ENCODE peak calls at places on chromosomes 4 and X, in six cellular contexts. X is mesenchymal stem cell, F is neuronal stem cell, N is H1, Y is mesendoderm, Z is H9. C is an unnamed sample.

GRCh38 chrX:13082286-13083065 is 38.1 kb upstream of the FAM9C start:
- DNase-seq in N (no peak), Y (no peak), F (no peak), Z (no peak), X (no peak), C (no peak)

GRCh38 chr4:41632481-41633073 is 94.6 kb downstream of the LIMCH1 start:
- DNase-seq in Z (no peak), X (peak), F (no peak), Y (peak), N (no peak), C (no peak)

GRCh38 chr4:24932831-24933230 is 20.0 kb upstream of the CCDC149 start:
- DNase-seq in N (no peak), Z (no peak), Y (no peak), F (no peak), X (no peak), C (peak)

GRCh38 chrX:140918398-140919043 is 83.9 kb upstream of the SPANXB1 start:
- DNase-seq in Z (peak), N (peak), X (peak), Y (peak), F (peak), C (peak)

GRCh38 chrX:48493890-48494364 is 14.9 kb upstream of the PORCN start:
- DNase-seq in X (peak), F (peak), Z (peak), Y (peak), N (no peak), C (peak)

GRCh38 chr4:39682133-39682532 is 15.8 kb upstream of the UBE2K start:
- DNase-seq in N (no peak), F (no peak), X (no peak), Z (no peak), Y (no peak), C (no peak)

GRCh38 chr4:79064806-79065205 is 125.6 kb upstream of the PAQR3 start:
- DNase-seq in Z (no peak), N (no peak), F (no peak), X (no peak), Y (no peak), C (no peak)

GRCh38 chr4:98950925-98951324 is 22.0 kb upstream of the EIF4E start:
- DNase-seq in Y (no peak), F (no peak), N (no peak), Z (no peak), X (no peak), C (no peak)

GRCh38 chr4:150078996-150079581 is 844 bp downstream of the DCLK2 start:
- DNase-seq in N (peak), Y (peak), Z (peak), F (peak), X (peak), C (peak)

GRCh38 chr4:105895609-105896460 is 564 bp downstream of the NPNT start:
- DNase-seq in X (peak), Y (no peak), F (peak), N (no peak), Z (peak), C (no peak)

GRCh38 chrX:100643212-100643611 is 787 bp upstream of the SRPX2 start:
- DNase-seq in Z (no peak), Y (no peak), F (no peak), N (no peak), X (no peak), C (no peak)

GRCh38 chr4:94757192-94758140 is at the start of gene BMPR1B:
- DNase-seq in Z (peak), F (peak), X (peak), Y (peak), N (no peak), C (peak)

DNA sequence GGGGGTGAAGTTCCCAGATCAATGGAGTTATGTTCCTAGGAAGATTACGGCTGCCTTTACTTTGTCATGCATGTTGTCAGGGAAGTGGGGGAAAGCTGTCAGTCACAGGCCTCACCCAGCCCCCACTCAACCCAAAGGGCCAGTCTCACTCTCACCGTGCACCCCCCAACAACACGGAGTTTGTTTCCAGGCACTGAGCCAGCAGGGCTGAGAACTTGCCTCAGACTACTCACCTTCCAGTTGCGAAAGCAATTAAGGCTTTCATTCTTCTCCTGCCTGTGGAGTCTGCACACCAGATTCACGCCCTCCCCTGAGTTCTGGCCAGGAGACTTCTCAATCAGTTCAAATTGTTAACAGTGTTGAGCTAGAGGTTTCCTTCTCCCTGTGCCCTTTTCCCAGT is 114.3 kb downstream of the SH3BGRL start:
- DNase-seq in N (no peak), Y (no peak), X (no peak), Z (no peak), F (no peak), C (peak)
- H2BK15ac ChIP-seq in N (no peak), Y (no peak), X (no peak), Z (no peak), F (no peak), C (no peak)

DNA sequence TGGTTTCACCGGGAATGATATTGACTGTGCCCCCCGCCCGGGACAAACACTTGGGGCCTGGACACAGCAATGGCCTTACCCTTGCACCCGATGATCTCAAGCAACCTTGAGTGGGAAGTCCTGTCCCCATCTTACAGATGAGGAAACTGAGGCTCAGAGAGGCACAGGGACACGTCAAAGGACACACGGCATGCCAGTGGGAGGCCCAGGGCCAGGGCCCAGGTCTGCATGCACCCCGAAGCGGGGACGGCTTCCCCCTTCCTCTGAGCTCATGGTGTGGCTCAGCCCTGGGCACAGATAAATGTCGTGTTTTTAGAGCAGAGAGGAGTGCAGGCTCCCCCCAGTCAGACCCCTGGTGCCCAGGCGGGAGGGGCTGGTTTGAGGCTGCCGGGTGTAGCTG is 33.9 kb upstream of the HTRA3 start:
- DNase-seq in F (no peak), Y (no peak), X (no peak), Z (no peak), N (no peak), C (no peak)
- H2BK15ac ChIP-seq in F (no peak), Y (no peak), X (no peak), Z (no peak), N (no peak), C (no peak)

DNA sequence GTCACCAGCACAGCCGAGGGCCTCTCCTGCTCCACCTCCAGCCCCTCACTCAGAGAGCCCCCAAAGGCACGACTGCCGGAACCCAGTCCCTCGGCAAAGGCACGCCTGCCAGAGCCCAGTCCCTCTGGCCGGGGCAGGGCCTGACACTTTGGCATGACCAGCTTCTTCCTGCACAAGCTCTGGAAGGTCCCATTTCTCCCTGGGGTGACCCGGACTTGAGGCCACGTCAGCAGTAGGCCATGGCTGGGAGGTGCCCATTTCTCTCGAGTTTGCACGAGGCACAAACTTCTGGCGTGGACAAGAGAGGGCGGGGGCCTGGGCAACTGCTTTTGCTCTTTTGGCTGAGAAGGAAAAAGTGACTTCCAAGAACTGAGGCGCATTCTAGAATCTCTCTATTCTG is 62.2 kb upstream of the GPR78 start:
- DNase-seq in Y (no peak), F (no peak), N (no peak), X (no peak), Z (no peak), C (no peak)
- H2BK15ac ChIP-seq in Y (no peak), F (no peak), N (no peak), X (no peak), Z (no peak), C (no peak)

DNA sequence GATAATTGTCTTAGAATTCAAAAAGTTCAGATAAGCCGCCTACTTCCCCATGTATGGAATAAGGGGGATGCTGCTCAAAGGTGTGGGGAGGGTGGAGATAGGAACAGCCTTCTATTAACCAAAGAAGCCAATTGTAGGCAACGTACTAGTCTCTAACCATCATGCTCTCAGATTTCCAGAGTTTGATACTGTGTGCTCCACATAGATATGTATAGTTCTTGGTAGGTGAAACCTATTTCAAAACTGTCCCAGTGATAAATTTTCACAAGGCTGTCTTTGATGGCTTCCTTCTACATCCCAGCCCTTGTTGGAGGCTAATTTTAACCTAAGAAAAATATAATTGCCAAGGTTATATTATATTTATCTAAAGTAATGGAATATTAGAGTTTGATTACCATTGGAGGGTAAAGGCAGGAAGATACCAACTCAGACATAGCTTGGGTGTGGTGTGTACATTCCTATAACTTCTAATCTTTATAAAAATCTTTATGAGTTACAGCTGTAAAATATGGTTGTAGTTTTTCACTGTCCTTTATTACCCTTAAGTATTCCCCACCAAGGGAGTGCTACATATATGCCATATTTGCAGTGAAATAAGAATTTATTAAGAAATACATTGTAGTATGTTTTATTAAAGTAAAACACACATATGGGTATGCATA is 87.7 kb downstream of the SLC4A4 start:
- DNase-seq in N (no peak), F (no peak), Y (no peak), Z (no peak), X (no peak), C (no peak)
- H2BK15ac ChIP-seq in N (no peak), F (no peak), Y (no peak), Z (no peak), X (no peak), C (no peak)

GRCh38 chr4:8840006-8840793 is 31.4 kb downstream of the HMX1 start:
- DNase-seq in F (no peak), Y (peak), Z (peak), N (no peak), X (no peak), C (no peak)
- H2BK15ac ChIP-seq in F (peak), Y (no peak), Z (no peak), N (no peak), X (no peak), C (no peak)

GRCh38 chrX:98380556-98380955 is 1496.8 kb downstream of the RPA4 start:
- DNase-seq in N (no peak), Z (peak), F (no peak), X (no peak), Y (peak), C (no peak)

GRCh38 chrX:98379134-98379533 is 1495.4 kb downstream of the RPA4 start:
- DNase-seq in Z (peak), F (no peak), X (no peak), Y (no peak), N (no peak), C (no peak)

GRCh38 chrX:98380106-98380505 is 1496.4 kb downstream of the RPA4 start:
- DNase-seq in N (peak), Z (peak), F (no peak), X (no peak), Y (peak), C (no peak)
- H2BK15ac ChIP-seq in N (no peak), Z (no peak), F (no peak), X (no peak), Y (no peak), C (no peak)

DNA sequence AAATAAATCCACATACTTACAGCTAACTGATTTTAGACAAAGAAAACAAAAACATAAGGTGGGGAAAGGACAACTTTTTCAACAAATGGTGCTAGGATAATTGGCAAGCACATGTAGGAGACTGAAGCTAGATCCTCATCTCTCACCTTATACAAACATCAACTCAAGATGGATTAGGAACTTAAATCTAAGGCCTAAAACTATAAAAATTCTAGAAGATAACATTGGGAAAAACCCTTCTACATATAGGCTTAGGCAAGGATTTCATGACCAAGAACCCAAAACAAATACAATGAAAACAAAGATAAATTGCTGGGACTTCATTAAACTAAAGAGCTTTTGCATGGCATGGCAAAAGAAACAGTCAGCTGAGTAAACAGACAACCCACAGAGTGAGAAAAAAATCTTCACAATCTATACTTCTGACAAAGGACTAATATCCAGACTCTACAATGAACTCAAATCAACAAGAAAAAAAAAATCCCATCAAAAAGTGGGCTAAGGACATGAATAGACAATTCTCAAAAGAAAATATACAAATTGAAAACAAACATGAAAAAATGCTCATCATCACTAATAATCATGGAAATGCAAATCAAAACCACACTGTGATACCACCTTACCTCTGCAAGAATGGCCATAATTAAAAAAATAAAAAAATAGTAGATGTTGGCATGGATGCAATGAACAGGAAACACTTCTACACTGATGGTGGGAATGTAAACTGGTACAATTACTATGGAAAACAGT is 14.1 kb upstream of the AFP start:
- DNase-seq in Z (no peak), Y (no peak), N (no peak), F (no peak), X (no peak), C (no peak)
- H2BK15ac ChIP-seq in Z (no peak), Y (no peak), N (no peak), F (no peak), X (no peak), C (no peak)

C was measured in IMR-90.